ENCODE peak calls at places on chromosomes 2 and 18, in nine cellular contexts. P is CD4-positive, alpha-beta T cell; W is CD8-positive, alpha-beta memory T cell; S is AML-193; K is ureter; I is head of caudate nucleus; B is HFF-Myc; J is Caco-2; X is Daoy. D is an unnamed sample.

GRCh38 chr2:226985227-226985946 is 149.5 kb downstream of the RHBDD1 start:
- DNase-seq in P (no peak), W (no peak), S (peak; percentile 13), K (peak; percentile 57), I (peak; percentile 70), B (peak; percentile 69), J (peak; percentile 46), X (peak; percentile 33), D (no peak)

GRCh38 chr2:138209009-138209408 is 244.7 kb downstream of the HNMT start:
- DNase-seq in P (no peak), W (no peak), S (no peak), K (no peak), I (no peak), B (no peak), J (no peak), X (peak; percentile 5), D (no peak)

GRCh38 chr18:58645398-58645797 is 16.5 kb upstream of the ALPK2 start:
- DNase-seq in P (no peak), W (no peak), S (no peak), K (no peak), I (no peak), B (no peak), J (no peak), X (peak; percentile 29), D (no peak)

GRCh38 chr2:217160103-217160502 is 300.2 kb upstream of the TNP1 start:
- DNase-seq in P (no peak), W (no peak), S (no peak), K (no peak), I (no peak), B (no peak), J (no peak), X (peak; percentile 10), D (no peak)

GRCh38 chr18:3605562-3606443 is 155.8 kb downstream of the TGIF1 start:
- DNase-seq in P (no peak), W (peak; percentile 41), S (no peak), K (no peak), I (no peak), B (no peak), J (peak; percentile 40), X (peak; percentile 63), D (peak; percentile 74)

GRCh38 chr2:8509613-8510012 is 172.2 kb upstream of the ID2 start:
- DNase-seq in P (no peak), W (no peak), S (no peak), K (no peak), I (no peak), B (no peak), J (no peak), X (no peak), D (peak; percentile 20)

GRCh38 chr2:29223851-29224692 is 108.9 kb downstream of the CLIP4 start:
- DNase-seq in P (no peak), W (no peak), S (peak; percentile 29), K (peak; percentile 68), I (no peak), B (peak; percentile 42), J (no peak), X (peak; percentile 68), D (peak; percentile 76)

GRCh38 chr2:199757466-199757865 is 93.5 kb downstream of the FTCDNL1 start:
- DNase-seq in P (no peak), W (no peak), S (no peak), K (peak; percentile 48), I (peak; percentile 91), B (no peak), J (no peak), X (peak; percentile 16), D (no peak)

GRCh38 chr2:169361706-169362345 is 508 bp downstream of the LRP2 start:
- DNase-seq in P (no peak), W (no peak), S (no peak), K (no peak), I (peak; percentile 25), B (no peak), J (peak; percentile 85), X (peak; percentile 39), D (no peak)

GRCh38 chr2:19675856-19676460 is 225.8 kb downstream of the TTC32 start:
- DNase-seq in P (no peak), W (no peak), S (no peak), K (no peak), I (no peak), B (peak; percentile 85), J (no peak), X (peak; percentile 32), D (no peak)

GRCh38 chr2:26333286-26333685 is 12.7 kb upstream of the SELENOI start:
- DNase-seq in P (no peak), W (no peak), S (no peak), K (no peak), I (no peak), B (no peak), J (peak; percentile 36), X (no peak), D (no peak)

GRCh38 chr2:131835621-131836091 is 308.0 kb downstream of the CCDC74A start:
- DNase-seq in P (no peak), W (no peak), S (no peak), K (no peak), I (no peak), B (no peak), J (no peak), X (no peak), D (no peak)

GRCh38 chr18:48806551-48807261 is 144.1 kb downstream of the SMAD7 start:
- DNase-seq in P (no peak), W (peak; percentile 67), S (no peak), K (peak; percentile 54), I (no peak), B (no peak), J (no peak), X (no peak), D (peak; percentile 70)

GRCh38 chr2:181305151-181306123 is 151.7 kb upstream of the ITGA4 start:
- DNase-seq in P (peak; percentile 37), W (peak; percentile 76), S (peak; percentile 98), K (no peak), I (no peak), B (no peak), J (no peak), X (no peak), D (no peak)

D was measured in cardiac septum.